ENCODE peak calls at places on chromosomes 11 and 22, in four cellular contexts. C, X, I and K are unnamed samples.

GRCh38 chr11:64490562-64491216 is 100.3 kb upstream of the SLC22A12 start:
- DNase-seq in I (no peak), X (no peak), C (no peak), K (no peak)

GRCh38 chr22:20002098-20002497 is 14.5 kb downstream of the ARVCF start:
- DNase-seq in X (no peak), C (no peak), I (no peak), K (no peak)

GRCh38 chr11:74462009-74462408 is 5.3 kb downstream of the KCNE3 start:
- DNase-seq in I (peak), X (no peak), C (no peak), K (peak)

GRCh38 chr22:46542011-46542985 is 4.9 kb upstream of the CELSR1 start:
- DNase-seq in I (peak), X (peak), C (peak), K (peak)

GRCh38 chr11:11403763-11404725 is 51.0 kb upstream of the CSNK2A3 start:
- DNase-seq in C (no peak), I (no peak), X (peak), K (no peak)

GRCh38 chr22:21446128-21446826 is 20.9 kb upstream of the TMEM191C start:
- DNase-seq in I (no peak), C (no peak), X (no peak), K (no peak)

GRCh38 chr11:55481416-55481815 is 72.9 kb upstream of the OR4C15 start:
- DNase-seq in X (no peak), C (no peak), I (no peak), K (no peak)

GRCh38 chr11:74766905-74767304 is 18.3 kb downstream of the RNF169 start:
- DNase-seq in C (no peak), I (no peak), X (no peak), K (no peak)

GRCh38 chr11:78803995-78804394 is 229.3 kb upstream of the NARS2 start:
- DNase-seq in X (no peak), I (no peak), C (no peak), K (no peak)

GRCh38 chr11:78801161-78801884 is 226.7 kb upstream of the NARS2 start:
- DNase-seq in C (peak), X (peak), I (no peak), K (no peak)

GRCh38 chr11:78800089-78800690 is 225.5 kb upstream of the NARS2 start:
- DNase-seq in C (no peak), I (no peak), X (no peak), K (no peak)

GRCh38 chr11:78800756-78801155 is 226.1 kb upstream of the NARS2 start:
- DNase-seq in C (no peak), X (no peak), I (no peak), K (no peak)

GRCh38 chr11:78802058-78802633 is 227.5 kb upstream of the NARS2 start:
- DNase-seq in I (no peak), C (no peak), X (no peak), K (no peak)
- TF ChIP-seq MAZ in I (no peak), C (no peak), X (no peak), K (no peak)

GRCh38 chr11:7551571-7551970 is 37.8 kb downstream of the PPFIBP2 start:
- DNase-seq in I (no peak), C (no peak), X (peak), K (no peak)

GRCh38 chr11:7555067-7555699 is 41.4 kb downstream of the PPFIBP2 start:
- DNase-seq in I (no peak), X (no peak), C (no peak), K (no peak)

GRCh38 chr11:7549681-7550080 is 35.9 kb downstream of the PPFIBP2 start:
- DNase-seq in C (no peak), X (no peak), I (no peak), K (no peak)

GRCh38 chr11:7548659-7549283 is 35.0 kb downstream of the PPFIBP2 start:
- DNase-seq in I (peak), C (peak), X (no peak), K (no peak)

DNA sequence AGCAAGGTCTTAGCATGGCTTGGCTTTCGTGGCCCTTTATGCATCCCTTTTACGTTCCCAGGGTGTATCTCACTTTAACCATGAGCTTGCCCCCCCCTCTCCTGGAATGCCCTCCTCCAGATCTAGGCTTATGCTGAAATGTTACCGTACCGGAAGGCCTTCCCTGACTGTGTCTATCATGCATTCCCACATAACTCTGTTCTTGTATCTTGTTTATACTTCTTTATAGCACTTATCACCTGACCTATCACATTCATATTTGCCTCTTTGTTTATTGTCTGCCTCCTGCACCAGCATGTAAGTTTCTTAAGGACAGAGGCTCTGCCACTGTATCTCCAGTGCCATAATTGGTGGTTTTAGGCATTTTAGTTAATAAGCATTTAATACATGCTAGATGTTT is 38.9 kb downstream of the PPFIBP2 start:
- DNase-seq in I (no peak), X (no peak), C (no peak), K (no peak)
- TF ChIP-seq MAZ in I (no peak), X (no peak), C (no peak), K (no peak)

DNA sequence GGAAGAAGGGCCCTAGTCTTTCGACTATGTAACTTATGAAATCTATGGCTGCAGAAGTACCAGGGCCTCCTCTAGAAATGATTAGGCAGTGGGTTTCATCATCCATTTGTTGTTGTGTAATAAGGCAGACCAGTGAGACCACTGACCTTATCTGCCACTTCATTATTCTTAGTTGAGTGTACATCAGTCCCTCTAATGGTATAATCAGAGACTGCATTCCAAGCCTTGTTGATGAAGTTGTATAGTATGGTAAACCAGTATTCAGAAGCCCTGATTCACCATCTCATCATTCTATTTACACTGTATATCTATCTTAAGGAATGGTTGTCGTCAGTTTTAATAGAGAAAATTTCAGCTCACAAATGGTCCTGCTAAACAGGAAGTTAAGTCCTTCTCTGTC is 32.2 kb upstream of the GRIA4 start:
- DNase-seq in I (no peak), C (no peak), X (peak), K (no peak)
- TF ChIP-seq MAZ in I (no peak), C (no peak), X (no peak), K (no peak)

GRCh38 chr11:67996622-67997459 is 7.1 kb downstream of the UNC93B1 start:
- DNase-seq in X (no peak), C (peak), I (no peak), K (peak)
- TF ChIP-seq MAZ in X (no peak), C (no peak), I (no peak), K (peak)

GRCh38 chr11:107482234-107482633 is 24.6 kb upstream of the CWF19L2 start:
- DNase-seq in C (no peak), I (no peak), X (no peak), K (no peak)
- TF ChIP-seq MAZ in C (no peak), I (no peak), X (no peak), K (no peak)